ENCODE peak calls at places on chromosomes 3 and 15, in five cellular contexts. C, G, D, O and M are unnamed samples.

GRCh38 chr3:72185549-72186484 is 400.9 kb upstream of the PROK2 start:
- DNase-seq in C (no peak), G (no peak), D (no peak), O (no peak), M (no peak)

GRCh38 chr3:173725507-173725906 is 328.0 kb downstream of the NLGN1 start:
- DNase-seq in C (no peak), G (no peak), D (no peak), O (no peak), M (no peak)

GRCh38 chr3:164533275-164533674 is 545.0 kb downstream of the SI start:
- DNase-seq in C (no peak), G (no peak), D (no peak), O (no peak), M (no peak)

GRCh38 chr3:174035317-174035886 is 637.9 kb downstream of the NLGN1 start:
- DNase-seq in C (no peak), G (no peak), D (no peak), O (no peak), M (no peak)

GRCh38 chr15:89575656-89576416 is 567 bp downstream of the TICRR start:
- DNase-seq in C (no peak), G (peak; percentile 40), D (no peak), O (peak; percentile 70), M (no peak)

GRCh38 chr3:4284865-4285264 is 18.3 kb upstream of the SETMAR start:
- DNase-seq in C (no peak), G (no peak), D (no peak), O (no peak), M (no peak)

GRCh38 chr3:186461141-186461540 is 83.0 kb downstream of the CRYGS start:
- DNase-seq in C (no peak), G (no peak), D (no peak), O (no peak), M (no peak)

GRCh38 chr15:39181901-39182300 is 399.0 kb upstream of the THBS1 start:
- DNase-seq in C (no peak), G (no peak), D (no peak), O (no peak), M (no peak)

GRCh38 chr3:157156844-157157635 is 2.9 kb downstream of the CCNL1 start:
- DNase-seq in C (no peak), G (no peak), D (no peak), O (no peak), M (no peak)

GRCh38 chr15:92011611-92012367 is 158.3 kb downstream of the SLCO3A1 start:
- DNase-seq in C (no peak), G (no peak), D (no peak), O (no peak), M (no peak)
- TF ChIP-seq CTCF in C (no peak), G (no peak), D (no peak), O (no peak), M (no peak)

GRCh38 chr15:66905954-66906353 is 159.4 kb upstream of the SMAD3 start:
- DNase-seq in C (no peak), G (no peak), D (no peak), O (no peak), M (no peak)
- TF ChIP-seq CTCF in C (no peak), G (no peak), D (no peak), O (no peak), M (no peak)

GRCh38 chr3:113623324-113623723 is 73.1 kb downstream of the USF3 start:
- DNase-seq in C (no peak), G (peak; percentile 20), D (no peak), O (no peak), M (no peak)
- TF ChIP-seq CTCF in C (peak; percentile 28), G (no peak), D (no peak), O (no peak), M (no peak)

DNA sequence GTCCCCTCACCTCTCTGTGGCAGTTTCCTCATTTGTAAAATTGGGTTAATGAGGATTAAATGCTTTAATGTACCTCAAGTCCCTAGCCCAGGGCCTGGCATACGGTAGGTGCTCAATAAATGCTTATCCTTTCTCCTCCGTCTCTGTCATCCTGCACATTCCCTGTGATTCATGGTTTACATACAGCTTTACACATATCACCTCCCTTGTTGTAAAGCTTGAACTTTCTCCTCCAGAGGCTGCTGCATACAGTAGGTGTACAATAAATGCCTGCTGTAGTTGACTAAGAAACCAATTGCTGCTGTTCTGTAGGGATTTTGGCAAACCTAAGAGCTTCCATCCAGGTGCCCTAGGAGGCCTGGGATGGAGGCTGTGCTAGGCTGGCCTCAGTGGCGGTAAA is 1.5 kb upstream of the CSPG4 start:
- DNase-seq in C (no peak), G (no peak), D (no peak), O (no peak), M (no peak)
- TF ChIP-seq CTCF in C (no peak), G (no peak), D (no peak), O (no peak), M (no peak)

GRCh38 chr3:161305095-161305991 is 66.0 kb downstream of the SPTSSB start:
- DNase-seq in C (no peak), G (no peak), D (no peak), O (no peak), M (no peak)
- TF ChIP-seq CTCF in C (peak; percentile 74), G (peak; percentile 54), D (no peak), O (peak; percentile 32), M (peak; percentile 49)

DNA sequence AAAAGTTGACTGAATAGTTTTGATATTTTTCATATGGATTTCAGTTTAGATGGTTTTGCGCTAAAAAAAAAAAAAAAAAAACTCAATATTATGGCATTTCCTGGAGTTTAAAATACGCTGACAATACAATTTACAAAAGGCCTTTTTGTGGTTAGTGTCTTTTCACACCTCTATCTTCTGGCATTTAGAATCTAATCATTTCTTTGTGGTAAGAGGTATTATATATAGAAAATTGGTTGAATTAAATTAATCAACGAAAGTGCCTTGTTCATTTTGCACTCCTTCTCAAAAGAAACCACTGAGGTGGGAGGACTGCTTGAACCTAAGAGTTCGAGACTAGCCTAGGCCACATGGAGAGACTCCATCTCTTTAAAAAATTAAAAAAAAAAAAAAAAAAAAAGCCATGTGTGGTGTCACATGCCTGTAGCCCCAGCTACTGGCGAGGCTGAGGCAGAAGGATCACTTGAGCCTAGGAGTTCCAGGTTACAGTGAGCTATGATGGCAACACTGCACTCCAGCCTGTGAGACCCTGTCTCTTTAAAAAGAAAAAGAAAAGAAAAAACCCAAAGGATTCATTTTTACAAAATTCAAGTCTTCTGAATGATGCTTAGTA is 90.0 kb upstream of the ICE2 start:
- DNase-seq in C (no peak), G (no peak), D (no peak), O (no peak), M (no peak)
- TF ChIP-seq CTCF in C (no peak), G (no peak), D (no peak), O (no peak), M (no peak)

DNA sequence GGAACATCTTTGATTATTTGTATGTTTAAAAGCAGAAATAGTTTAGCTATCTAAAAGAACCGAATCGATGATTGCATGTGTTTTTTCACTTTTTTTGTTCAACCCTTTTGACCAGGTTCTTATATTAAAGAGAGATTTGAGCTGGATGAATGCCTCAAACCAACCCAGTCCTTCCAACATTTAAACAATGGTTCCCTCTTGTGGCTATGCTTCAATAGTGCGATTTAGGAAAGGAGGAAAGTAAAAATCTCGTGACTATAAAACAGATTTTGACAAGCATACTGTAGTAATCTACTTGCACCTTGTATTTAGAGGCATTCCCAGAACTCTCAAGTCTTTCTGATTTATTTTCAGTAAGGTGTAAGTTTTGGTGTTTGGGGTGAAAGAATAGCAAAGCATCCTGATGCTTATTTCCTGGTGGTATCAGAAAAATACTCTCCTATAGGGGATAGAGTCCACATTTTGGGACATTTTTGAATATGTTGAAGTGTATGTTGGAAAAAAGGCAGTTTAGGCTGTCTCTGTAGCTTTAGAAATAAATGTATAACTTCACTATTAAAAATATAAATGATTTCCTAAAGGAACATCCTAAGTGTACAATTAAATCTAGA is 159.6 kb upstream of the KCNH8 start:
- DNase-seq in C (no peak), G (no peak), D (no peak), O (no peak), M (no peak)
- TF ChIP-seq CTCF in C (peak; percentile 86), G (peak; percentile 72), D (no peak), O (peak; percentile 40), M (no peak)

DNA sequence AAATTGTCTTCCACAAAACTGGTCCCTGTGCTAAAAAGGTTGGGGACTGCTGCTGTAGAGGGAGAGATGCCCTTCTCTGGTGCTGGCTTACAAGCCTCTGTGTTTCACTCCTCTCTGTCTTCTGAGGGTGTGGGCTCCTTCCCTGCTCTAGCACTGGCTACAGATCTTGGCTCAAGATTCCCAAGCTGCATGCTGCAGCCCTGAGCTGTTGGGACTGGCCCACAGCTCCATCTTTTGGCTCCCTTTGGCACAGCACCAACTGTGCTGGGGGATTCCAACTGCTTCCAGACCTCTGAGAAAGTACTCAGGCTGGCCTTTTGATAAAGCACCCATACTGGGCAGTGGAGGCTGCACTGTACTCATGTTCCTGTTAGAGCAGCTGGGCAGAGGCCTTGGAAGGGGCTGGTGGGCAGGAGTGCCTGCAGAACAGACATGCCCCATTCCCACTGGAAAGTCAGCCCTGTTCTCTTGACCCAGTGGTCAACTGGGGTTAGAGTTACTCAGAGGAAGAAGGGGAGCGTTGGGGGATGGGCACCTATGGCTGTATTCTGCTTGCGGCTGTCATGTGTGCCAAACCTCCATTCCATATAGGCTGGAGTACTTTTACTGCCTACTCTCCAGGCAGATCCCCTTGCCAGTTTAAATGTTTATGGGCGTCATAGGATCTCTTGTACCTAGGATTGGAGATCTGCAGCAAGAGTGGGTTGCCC is 55.7 kb downstream of the GALK2 start:
- DNase-seq in C (no peak), G (peak; percentile 30), D (no peak), O (no peak), M (no peak)
- TF ChIP-seq CTCF in C (peak; percentile 43), G (peak; percentile 47), D (no peak), O (no peak), M (no peak)

GRCh38 chr3:155853214-155854146 is 747 bp downstream of the SLC33A1 start:
- DNase-seq in C (peak; percentile 18), G (peak; percentile 59), D (no peak), O (no peak), M (no peak)
- TF ChIP-seq CTCF in C (peak; percentile 28), G (no peak), D (no peak), O (no peak), M (no peak)

DNA sequence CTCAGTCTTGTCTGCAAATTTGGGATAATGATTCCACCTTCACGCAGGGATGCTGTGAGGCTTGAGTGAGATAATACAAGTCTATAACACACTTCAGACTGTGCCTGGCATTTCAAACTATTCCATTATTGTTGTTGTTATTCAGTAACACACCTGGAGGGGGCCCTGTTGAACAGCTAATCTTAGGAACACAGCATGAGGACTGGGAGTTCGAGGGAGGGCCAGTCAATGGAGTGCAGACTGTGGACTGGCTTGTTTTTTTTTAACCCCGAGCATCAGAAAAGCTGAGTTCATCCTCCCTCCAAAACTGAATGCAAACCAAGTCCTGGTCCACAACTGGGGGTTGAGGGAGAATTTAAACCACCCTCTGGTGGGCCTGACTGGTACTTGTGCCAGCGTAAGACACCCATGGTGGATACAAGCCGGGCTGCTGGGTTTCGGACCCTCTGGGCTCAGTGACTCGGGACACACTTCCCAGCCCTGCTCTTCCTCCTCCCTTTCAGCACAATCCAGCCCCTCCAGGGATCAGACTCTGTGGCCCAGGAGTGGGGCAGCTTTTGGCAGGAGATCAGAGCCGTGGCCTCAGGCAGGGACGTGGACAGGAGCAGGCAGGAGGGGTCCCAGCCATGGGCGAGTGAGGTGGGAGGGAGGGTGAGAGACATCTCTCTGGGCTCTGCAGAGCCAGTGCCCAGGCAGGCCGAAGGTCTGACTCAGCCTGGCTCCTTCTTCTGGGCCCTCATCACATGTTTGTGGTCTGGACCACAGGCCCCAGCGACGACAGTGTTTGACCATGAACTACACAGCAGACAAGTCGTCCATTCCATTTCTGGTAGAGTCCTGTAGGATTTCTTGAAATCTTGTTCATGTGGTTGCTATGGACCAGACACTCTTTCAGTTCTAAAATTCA is 36.3 kb upstream of the MEX3B start:
- DNase-seq in C (no peak), G (no peak), D (no peak), O (no peak), M (no peak)
- TF ChIP-seq CTCF in C (peak; percentile 20), G (peak; percentile 24), D (no peak), O (no peak), M (no peak)